ENCODE peak calls at places on chromosomes 1 and 21, in five cellular contexts. C, W, M, G and I are unnamed samples.

GRCh38 chr1:93519196-93519825 is 71.4 kb downstream of the FNBP1L start:
- DNase-seq in G (no peak), W (no peak), M (no peak), C (no peak), I (no peak)

GRCh38 chr1:156065212-156065611 is 4.3 kb downstream of the RAB25 start:
- DNase-seq in M (no peak), W (no peak), C (no peak), G (no peak), I (no peak)

GRCh38 chr1:244160455-244161020 is 109.5 kb downstream of the ZBTB18 start:
- DNase-seq in G (no peak), W (no peak), M (no peak), C (no peak), I (no peak)

GRCh38 chr1:93459126-93459525 is 11.2 kb downstream of the FNBP1L start:
- DNase-seq in M (no peak), G (no peak), C (no peak), W (no peak), I (no peak)

GRCh38 chr1:28804071-28804470 is 7.9 kb upstream of the OPRD1 start:
- DNase-seq in M (no peak), C (no peak), W (no peak), G (no peak), I (no peak)

GRCh38 chr1:59433440-59433813 is 136.5 kb downstream of the FGGY start:
- DNase-seq in C (no peak), W (peak), M (no peak), G (no peak), I (no peak)

GRCh38 chr1:160024195-160024905 is 7.4 kb downstream of the PIGM start:
- DNase-seq in M (no peak), C (no peak), W (no peak), G (no peak), I (no peak)

GRCh38 chr1:114585221-114585620 is 3.8 kb upstream of the BCAS2 start:
- DNase-seq in M (no peak), W (no peak), C (no peak), G (no peak), I (no peak)

GRCh38 chr1:164466429-164466828 is 92.6 kb upstream of the PBX1 start:
- DNase-seq in C (no peak), G (no peak), W (no peak), M (no peak), I (no peak)

GRCh38 chr1:94025383-94026340 is 95.3 kb downstream of the ABCA4 start:
- DNase-seq in G (no peak), M (no peak), C (peak), W (peak), I (peak)

GRCh38 chr1:12177999-12178441 is 11.2 kb downstream of the TNFRSF1B start:
- DNase-seq in G (peak), M (peak), C (no peak), W (no peak), I (no peak)

GRCh38 chr1:58189453-58189852 is 357.1 kb downstream of the OMA1 start:
- DNase-seq in M (no peak), W (peak), G (no peak), C (no peak), I (no peak)

GRCh38 chr1:214939180-214939579 is 143.4 kb upstream of the KCNK2 start:
- DNase-seq in M (no peak), C (no peak), G (no peak), W (no peak), I (no peak)

GRCh38 chr21:25457411-25457810 is 149.9 kb downstream of the MRPL39 start:
- DNase-seq in W (no peak), G (no peak), C (peak), M (no peak), I (no peak)

GRCh38 chr1:14296795-14297194 is 301.7 kb upstream of the KAZN start:
- DNase-seq in M (no peak), C (no peak), W (no peak), G (no peak), I (no peak)

DNA sequence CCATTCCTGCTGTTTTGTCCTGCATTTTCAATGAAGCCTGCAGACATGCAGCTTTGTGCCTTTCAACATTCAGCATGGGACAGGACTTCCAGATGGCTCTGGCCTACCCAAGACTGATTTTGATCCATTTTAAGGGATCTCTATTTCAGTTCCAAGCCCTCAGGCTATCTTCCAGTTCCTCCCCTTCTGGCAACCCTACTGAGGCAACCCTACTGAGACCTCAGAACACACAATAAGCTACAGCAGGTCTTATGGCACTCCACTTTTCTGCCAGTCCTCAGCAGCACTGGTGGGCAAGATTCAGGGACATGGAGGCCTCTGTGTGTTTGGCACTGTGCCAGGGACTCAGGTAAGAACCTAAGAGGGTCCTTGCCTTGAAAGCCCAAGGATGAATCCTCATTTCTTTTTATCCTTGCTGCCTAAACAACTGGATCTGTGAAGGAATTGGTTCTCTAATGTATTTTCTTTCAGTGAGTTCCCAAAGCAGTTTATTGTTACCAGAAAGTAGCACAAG is 50.7 kb downstream of the MAB21L3 start:
- DNase-seq in M (no peak), W (no peak), G (no peak), C (no peak), I (no peak)
- TF ChIP-seq CTCF in M (no peak), W (no peak), G (no peak), C (no peak), I (no peak)

GRCh38 chr1:204360314-204360713 is 585 bp upstream of the PLEKHA6 start:
- DNase-seq in C (no peak), W (no peak), G (no peak), M (no peak), I (no peak)
- TF ChIP-seq CTCF in C (no peak), W (no peak), G (no peak), M (no peak), I (no peak)

DNA sequence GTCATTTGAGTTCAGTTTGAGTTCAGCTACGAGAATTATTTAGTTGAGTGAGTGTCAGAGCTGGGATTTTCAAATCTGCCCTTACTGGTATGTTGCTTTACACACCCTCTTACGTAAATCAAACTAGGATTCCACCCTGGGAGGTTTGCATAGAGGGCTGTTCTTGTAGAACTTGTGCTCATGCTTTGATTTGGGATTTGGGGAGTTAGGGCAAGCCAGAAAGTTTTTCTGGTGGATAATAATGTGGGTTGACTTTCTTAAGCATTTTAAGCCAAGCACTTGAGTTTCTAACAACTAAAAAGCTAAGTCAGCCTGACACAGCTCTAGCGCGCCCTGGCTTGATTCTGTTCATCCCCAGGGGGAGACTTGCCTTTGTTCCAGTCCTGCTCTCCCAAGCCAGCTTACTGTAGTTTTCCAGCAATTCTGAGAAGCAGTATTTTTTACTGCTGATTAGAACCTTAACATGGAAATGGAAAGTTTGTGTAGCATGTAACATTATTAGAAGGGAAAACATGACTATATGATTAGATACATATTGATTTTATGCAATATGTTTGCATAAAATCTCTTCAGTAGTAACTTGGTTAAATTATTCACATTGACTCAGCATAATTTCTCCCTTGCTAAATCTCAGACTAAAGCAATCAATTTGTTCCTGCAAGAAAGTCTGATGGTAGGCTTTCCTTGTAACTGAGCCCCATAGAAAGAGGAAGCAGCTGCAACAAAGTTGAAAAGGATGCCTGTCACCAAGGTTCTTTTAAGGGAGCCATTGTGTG is 11.1 kb upstream of the PGD start:
- DNase-seq in C (peak), M (no peak), W (peak), G (no peak), I (no peak)
- TF ChIP-seq CTCF in C (no peak), M (no peak), W (no peak), G (peak), I (no peak)

GRCh38 chr1:115980998-115981993 is 5.0 kb downstream of the SLC22A15 start:
- DNase-seq in W (peak), C (peak), M (no peak), G (peak), I (peak)
- TF ChIP-seq CTCF in W (peak), C (peak), M (peak), G (peak), I (peak)

DNA sequence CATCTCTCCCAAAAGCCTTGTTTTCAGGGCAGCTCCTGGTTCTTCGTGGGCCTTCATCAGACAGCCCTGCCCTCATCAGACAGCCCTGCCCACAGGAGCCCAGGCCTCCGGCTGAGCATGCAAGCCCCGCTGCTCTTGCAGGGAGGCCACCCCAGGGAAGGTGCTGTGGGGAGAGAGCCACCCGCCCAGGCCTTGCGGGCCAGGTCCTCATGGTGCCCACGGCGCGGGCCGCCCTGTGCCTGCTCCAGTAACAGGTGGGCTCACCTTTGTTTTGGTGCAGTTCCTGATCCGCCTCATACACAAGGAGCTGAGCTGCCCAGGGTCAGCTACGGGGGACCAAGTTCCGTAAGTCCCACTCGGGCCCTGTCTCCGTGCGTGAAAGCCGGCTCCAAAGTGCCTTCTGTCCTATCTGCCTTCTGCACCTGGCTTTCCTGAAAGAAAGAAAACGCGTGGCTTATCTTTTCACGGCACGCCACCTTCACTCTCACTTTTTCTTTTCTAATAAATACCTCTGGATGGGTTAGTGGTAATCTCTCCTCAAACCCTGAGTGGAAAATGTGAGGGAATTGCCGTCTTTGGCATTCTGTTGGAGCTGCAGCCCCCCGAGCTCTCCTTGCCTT is 65.9 kb downstream of the SLC37A1 start:
- DNase-seq in G (no peak), W (no peak), C (no peak), M (peak), I (no peak)
- TF ChIP-seq CTCF in G (no peak), W (no peak), C (no peak), M (no peak), I (no peak)

GRCh38 chr1:91151702-91152101 is 129.9 kb upstream of the ZNF644 start:
- DNase-seq in C (no peak), W (no peak), G (no peak), M (no peak), I (no peak)

GRCh38 chr1:91152331-91152730 is 130.5 kb upstream of the ZNF644 start:
- DNase-seq in G (no peak), W (no peak), C (no peak), M (no peak), I (no peak)

GRCh38 chr1:91148641-91149069 is 126.8 kb upstream of the ZNF644 start:
- DNase-seq in C (no peak), W (no peak), M (peak), G (no peak), I (no peak)
- TF ChIP-seq CTCF in C (no peak), W (no peak), M (no peak), G (no peak), I (no peak)

GRCh38 chr1:170200665-170201397 is 55.1 kb downstream of the NTMT2 start:
- DNase-seq in C (no peak), G (no peak), W (no peak), M (no peak), I (no peak)
- TF ChIP-seq CTCF in C (no peak), G (no peak), W (no peak), M (no peak), I (no peak)

DNA sequence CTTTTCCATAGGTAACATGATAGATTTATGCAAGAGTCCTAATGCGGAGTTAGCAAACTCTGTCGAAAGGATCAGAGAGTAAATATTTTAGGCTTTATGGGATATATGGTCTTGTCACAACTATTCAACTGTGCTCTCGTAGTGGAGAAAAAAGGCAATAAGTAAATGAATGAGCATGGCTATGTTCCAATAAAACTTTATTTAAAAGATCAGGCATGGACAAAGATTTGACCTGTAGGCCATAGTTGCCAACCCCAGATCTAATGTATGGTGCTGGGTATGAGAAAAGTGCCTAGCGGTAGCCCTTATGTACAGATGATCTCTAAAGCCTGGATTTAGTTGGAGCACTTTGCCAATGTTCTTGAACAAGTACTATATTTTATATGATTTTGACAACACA is 498.8 kb upstream of the C1orf87 start:
- DNase-seq in M (no peak), C (no peak), W (no peak), G (no peak), I (no peak)
- TF ChIP-seq CTCF in M (no peak), C (no peak), W (no peak), G (no peak), I (no peak)

DNA sequence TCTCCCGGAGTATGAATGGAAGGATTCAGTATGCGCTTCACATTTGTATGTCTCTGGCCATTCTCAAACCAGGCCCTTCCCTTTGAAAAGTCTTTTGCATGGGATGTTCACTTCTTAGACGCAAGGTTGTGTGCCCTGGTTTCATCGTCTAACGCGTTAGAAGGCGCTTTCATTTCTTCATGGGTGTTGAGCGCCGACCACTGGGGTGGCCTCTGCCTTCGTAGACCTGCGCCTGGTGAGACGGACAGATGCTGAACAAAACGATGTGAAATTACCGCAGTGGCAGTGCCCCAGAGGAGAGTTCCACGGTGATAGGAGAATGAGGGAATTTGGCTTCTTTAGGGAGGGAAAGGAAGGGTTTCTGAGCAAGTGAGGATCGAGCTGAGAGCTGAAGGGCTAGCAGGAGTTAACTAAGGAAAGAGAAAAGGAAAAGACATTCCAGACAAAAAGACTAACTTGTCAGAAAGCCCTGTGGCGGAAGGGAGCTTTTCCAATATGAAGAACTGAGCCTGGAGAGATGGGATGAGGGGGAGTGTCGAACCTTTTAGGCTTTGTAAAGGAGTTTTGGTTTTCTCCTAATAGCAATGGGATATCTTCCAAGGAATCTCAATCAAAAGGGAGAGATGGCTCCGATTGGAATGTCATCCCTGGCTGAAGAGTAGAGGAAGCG is 904 bp downstream of the GGPS1 start:
- DNase-seq in C (peak), W (no peak), G (peak), M (peak), I (peak)
- TF ChIP-seq CTCF in C (peak), W (no peak), G (no peak), M (peak), I (no peak)